ENCODE peak calls at places on chromosomes 7 and 10, in four cellular contexts. One of them, this sample, is unnamed. For H3K36me3, the result is how much of the 10 kb centered on the place peaks cover.

GRCh38 chr10:132064771-132065437 is 842 bp upstream of the JAKMIP3 start:
- DNase-seq in left ventricle myocardium inferior: no peak
- DNase-seq in cardiac muscle cell: no peak
- DNase-seq in heart left ventricle: peak
- DNase-seq in this sample: no peak

GRCh38 chr7:5356751-5357119 is 66.9 kb downstream of the TNRC18 start:
- DNase-seq in cardiac muscle cell: no peak
- DNase-seq in left ventricle myocardium inferior: no peak
- DNase-seq in heart left ventricle: no peak
- DNase-seq in this sample: no peak

GRCh38 chr10:91077549-91078017 is 142.9 kb upstream of the PCGF5 start:
- DNase-seq in heart left ventricle: peak
- DNase-seq in left ventricle myocardium inferior: peak
- DNase-seq in cardiac muscle cell: peak
- DNase-seq in this sample: peak

GRCh38 chr7:7718461-7718860 is at the start of gene RPA3:
- DNase-seq in left ventricle myocardium inferior: no peak
- DNase-seq in cardiac muscle cell: no peak
- DNase-seq in heart left ventricle: no peak
- DNase-seq in this sample: no peak

GRCh38 chr10:103852189-103852711 is 3.1 kb downstream of the SH3PXD2A start:
- DNase-seq in cardiac muscle cell: peak
- DNase-seq in heart left ventricle: no peak
- DNase-seq in left ventricle myocardium inferior: peak
- DNase-seq in this sample: no peak

GRCh38 chr10:69482125-69482524 is 30.9 kb downstream of the TSPAN15 start:
- DNase-seq in heart left ventricle: no peak
- DNase-seq in cardiac muscle cell: no peak
- DNase-seq in left ventricle myocardium inferior: no peak
- DNase-seq in this sample: no peak

GRCh38 chr10:44039599-44039998 is 345.3 kb downstream of the CXCL12 start:
- DNase-seq in heart left ventricle: no peak
- DNase-seq in left ventricle myocardium inferior: no peak
- DNase-seq in cardiac muscle cell: peak
- DNase-seq in this sample: no peak

GRCh38 chr10:93711891-93712290 is 9.5 kb upstream of the FRA10AC1 start:
- DNase-seq in heart left ventricle: no peak
- DNase-seq in cardiac muscle cell: peak
- DNase-seq in left ventricle myocardium inferior: no peak
- DNase-seq in this sample: no peak

GRCh38 chr10:23187155-23187554 is 5.0 kb upstream of the PTF1A start:
- DNase-seq in left ventricle myocardium inferior: no peak
- DNase-seq in cardiac muscle cell: no peak
- DNase-seq in heart left ventricle: no peak
- DNase-seq in this sample: no peak

GRCh38 chr10:33306756-33307519 is 27.5 kb downstream of the NRP1 start:
- DNase-seq in heart left ventricle: no peak
- DNase-seq in cardiac muscle cell: peak
- DNase-seq in left ventricle myocardium inferior: no peak
- DNase-seq in this sample: no peak

GRCh38 chr7:3427957-3428356 is 126.9 kb downstream of the SDK1 start:
- DNase-seq in left ventricle myocardium inferior: no peak
- DNase-seq in heart left ventricle: no peak
- DNase-seq in cardiac muscle cell: no peak
- DNase-seq in this sample: no peak

GRCh38 chr7:82164813-82165212 is 278.8 kb downstream of the CACNA2D1 start:
- DNase-seq in heart left ventricle: no peak
- DNase-seq in cardiac muscle cell: peak
- DNase-seq in left ventricle myocardium inferior: no peak
- DNase-seq in this sample: peak

GRCh38 chr10:59865101-59865500 is 41.3 kb downstream of the CCDC6 start:
- DNase-seq in left ventricle myocardium inferior: no peak
- DNase-seq in heart left ventricle: no peak
- DNase-seq in cardiac muscle cell: peak
- DNase-seq in this sample: peak

GRCh38 chr10:86048973-86049372 is 317.6 kb downstream of the GRID1 start:
- DNase-seq in heart left ventricle: no peak
- DNase-seq in left ventricle myocardium inferior: no peak
- DNase-seq in cardiac muscle cell: no peak
- DNase-seq in this sample: no peak

GRCh38 chr10:97567891-97568290 is 4.7 kb upstream of the ANKRD2 start:
- DNase-seq in heart left ventricle: peak
- DNase-seq in left ventricle myocardium inferior: no peak
- DNase-seq in cardiac muscle cell: no peak
- DNase-seq in this sample: no peak

GRCh38 chr7:19930051-19930450 is 156.6 kb upstream of the TMEM196 start:
- DNase-seq in left ventricle myocardium inferior: no peak
- DNase-seq in heart left ventricle: no peak
- DNase-seq in cardiac muscle cell: no peak
- DNase-seq in this sample: no peak

GRCh38 chr7:52956379-52956915 is 79.0 kb upstream of the POM121L12 start:
- DNase-seq in cardiac muscle cell: no peak
- DNase-seq in heart left ventricle: no peak
- DNase-seq in left ventricle myocardium inferior: no peak
- DNase-seq in this sample: no peak

GRCh38 chr10:123687758-123688157 is 21.6 kb downstream of the GPR26 start:
- DNase-seq in left ventricle myocardium inferior: no peak
- DNase-seq in heart left ventricle: no peak
- DNase-seq in cardiac muscle cell: no peak
- DNase-seq in this sample: no peak

GRCh38 chr10:93469454-93469853 is 12.7 kb downstream of the MYOF start:
- DNase-seq in left ventricle myocardium inferior: peak
- DNase-seq in cardiac muscle cell: no peak
- DNase-seq in heart left ventricle: peak
- DNase-seq in this sample: no peak

GRCh38 chr10:84077728-84078127 is 61.6 kb upstream of the GHITM start:
- DNase-seq in heart left ventricle: no peak
- DNase-seq in cardiac muscle cell: no peak
- DNase-seq in left ventricle myocardium inferior: no peak
- DNase-seq in this sample: no peak

GRCh38 chr10:84078771-84079170 is 60.5 kb upstream of the GHITM start:
- DNase-seq in left ventricle myocardium inferior: no peak
- DNase-seq in cardiac muscle cell: no peak
- DNase-seq in heart left ventricle: no peak
- DNase-seq in this sample: no peak

GRCh38 chr10:84076047-84076388 is 63.3 kb upstream of the GHITM start:
- DNase-seq in cardiac muscle cell: peak
- DNase-seq in heart left ventricle: no peak
- DNase-seq in left ventricle myocardium inferior: no peak
- DNase-seq in this sample: no peak

GRCh38 chr10:84075226-84076046 is 63.9 kb upstream of the GHITM start:
- DNase-seq in heart left ventricle: no peak
- DNase-seq in left ventricle myocardium inferior: no peak
- DNase-seq in cardiac muscle cell: no peak
- DNase-seq in this sample: no peak

DNA sequence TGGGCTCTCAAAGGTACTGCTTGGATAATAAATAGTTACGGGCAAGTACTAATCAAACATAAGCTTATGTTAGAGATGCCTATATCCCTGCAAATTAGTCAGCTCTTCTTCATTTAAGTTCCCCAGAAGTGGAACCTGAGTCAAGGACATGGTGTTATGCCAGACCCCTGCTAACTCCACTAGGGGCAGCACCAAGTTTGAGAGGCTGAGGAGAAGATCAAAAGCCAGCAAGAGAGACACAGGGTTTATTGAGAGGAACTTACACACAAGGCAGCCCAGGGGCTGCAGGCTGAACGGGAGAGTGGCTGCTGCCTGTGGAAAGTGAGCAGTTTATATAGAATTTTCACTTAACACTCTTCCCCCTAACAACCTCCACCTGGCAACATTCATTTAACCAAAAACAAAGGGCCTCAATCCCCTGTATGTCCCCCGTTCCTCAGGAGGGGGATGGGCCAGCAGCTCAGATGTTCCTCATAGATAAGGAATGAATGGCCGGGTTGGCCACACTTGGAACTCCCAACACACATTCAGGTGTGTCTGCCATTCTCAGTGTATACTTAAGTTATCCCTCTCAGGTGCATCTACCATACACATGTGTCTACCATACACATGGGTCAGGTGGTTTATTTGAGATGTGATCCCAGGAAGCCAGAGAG is 62.6 kb upstream of the GHITM start:
- DNase-seq in cardiac muscle cell: peak
- DNase-seq in left ventricle myocardium inferior: no peak
- DNase-seq in heart left ventricle: no peak
- DNase-seq in this sample: no peak
- TF ChIP-seq CTCF in cardiac muscle cell: peak
- TF ChIP-seq CTCF in left ventricle myocardium inferior: peak
- TF ChIP-seq CTCF in heart left ventricle: no peak
- TF ChIP-seq CTCF in this sample: no peak

GRCh38 chr7:16694806-16695205 is 48.8 kb downstream of the BZW2 start:
- DNase-seq in cardiac muscle cell: no peak
- DNase-seq in left ventricle myocardium inferior: no peak
- DNase-seq in heart left ventricle: no peak
- DNase-seq in this sample: no peak

GRCh38 chr7:16695621-16696237 is 49.7 kb downstream of the BZW2 start:
- DNase-seq in cardiac muscle cell: peak
- DNase-seq in heart left ventricle: no peak
- DNase-seq in left ventricle myocardium inferior: no peak
- DNase-seq in this sample: no peak

GRCh38 chr7:16698200-16698910 is 52.4 kb downstream of the BZW2 start:
- DNase-seq in heart left ventricle: no peak
- DNase-seq in left ventricle myocardium inferior: no peak
- DNase-seq in cardiac muscle cell: no peak
- DNase-seq in this sample: no peak

GRCh38 chr7:16693601-16694318 is 47.8 kb downstream of the BZW2 start:
- DNase-seq in heart left ventricle: no peak
- DNase-seq in cardiac muscle cell: no peak
- DNase-seq in left ventricle myocardium inferior: no peak
- DNase-seq in this sample: no peak

GRCh38 chr7:16697507-16698199 is 51.7 kb downstream of the BZW2 start:
- DNase-seq in left ventricle myocardium inferior: no peak
- DNase-seq in heart left ventricle: no peak
- DNase-seq in cardiac muscle cell: peak
- DNase-seq in this sample: no peak
- H3K36me3 ChIP-seq in left ventricle myocardium inferior: half or more
- H3K36me3 ChIP-seq in heart left ventricle: under half
- H3K36me3 ChIP-seq in cardiac muscle cell: half or more
- H3K36me3 ChIP-seq in this sample: under half

GRCh38 chr10:129498680-129499079 is 31.6 kb downstream of the MGMT start:
- DNase-seq in left ventricle myocardium inferior: no peak
- DNase-seq in heart left ventricle: no peak
- DNase-seq in cardiac muscle cell: no peak
- DNase-seq in this sample: no peak
- TF ChIP-seq CTCF in left ventricle myocardium inferior: no peak
- TF ChIP-seq CTCF in heart left ventricle: no peak
- TF ChIP-seq CTCF in cardiac muscle cell: no peak
- TF ChIP-seq CTCF in this sample: no peak

DNA sequence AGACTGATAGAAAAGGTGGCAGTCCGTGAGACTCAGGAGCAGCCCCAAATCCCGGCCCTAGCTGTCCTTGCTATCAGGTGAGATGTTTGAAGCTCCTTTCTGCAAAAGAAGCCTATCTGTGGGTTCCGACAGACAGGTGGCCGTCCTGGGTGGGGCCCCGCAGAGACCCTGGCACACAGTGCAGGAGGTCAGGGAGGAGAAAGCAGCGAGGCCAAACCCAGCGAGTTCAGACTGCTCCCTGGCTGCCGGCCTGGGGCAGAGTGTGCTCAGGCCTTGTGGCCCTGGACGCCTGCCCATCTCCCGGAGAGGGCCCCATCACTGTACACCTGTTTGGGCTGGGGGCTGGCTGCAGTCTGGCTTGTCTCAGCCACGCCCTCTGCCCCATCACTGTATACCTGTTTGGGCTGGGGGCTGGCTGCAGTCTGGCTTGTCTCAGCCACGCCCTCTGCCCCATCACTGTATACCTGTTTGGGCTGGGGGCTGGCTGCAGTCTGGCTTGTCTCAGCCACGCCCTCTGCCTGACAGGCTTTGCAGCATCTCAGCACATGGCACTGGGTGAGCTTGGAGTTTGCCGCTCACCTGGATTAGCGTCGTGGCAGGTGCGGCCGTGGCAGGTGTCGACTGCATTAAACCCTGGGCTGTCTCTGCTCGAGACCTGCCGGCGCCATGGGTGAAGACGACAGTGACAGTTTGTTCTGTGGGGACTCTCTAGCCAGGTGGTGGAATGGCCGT is 11.8 kb upstream of the PRKAR1B start:
- DNase-seq in cardiac muscle cell: no peak
- DNase-seq in heart left ventricle: peak
- DNase-seq in left ventricle myocardium inferior: peak
- DNase-seq in this sample: peak
- H3K36me3 ChIP-seq in cardiac muscle cell: under half
- H3K36me3 ChIP-seq in heart left ventricle: under half
- H3K36me3 ChIP-seq in left ventricle myocardium inferior: under half
- H3K36me3 ChIP-seq in this sample: under half